ENCODE peak calls at places on chromosomes 16 and 17, in ten cellular contexts. One of them, this sample, is unnamed.

GRCh38 chr16:1300664-1301476 is 8.6 kb upstream of the UBE2I start:
- DNase-seq in Karpas-422: peak; percentile 83
- DNase-seq in endodermal cell: peak; percentile 95
- DNase-seq in heart right ventricle: peak; percentile 55
- DNase-seq in body of pancreas: peak; percentile 78
- DNase-seq in heart left ventricle: peak; percentile 88
- DNase-seq in mesendoderm: peak; percentile 73
- DNase-seq in esophagus squamous epithelium: no peak
- DNase-seq in gastrocnemius medialis: peak; percentile 17
- DNase-seq in Panc1: no peak
- DNase-seq in this sample: no peak

GRCh38 chr17:57537524-57538410 is 207.3 kb downstream of the CCDC182 start:
- DNase-seq in gastrocnemius medialis: no peak
- DNase-seq in Panc1: no peak
- DNase-seq in heart left ventricle: no peak
- DNase-seq in endodermal cell: no peak
- DNase-seq in body of pancreas: no peak
- DNase-seq in heart right ventricle: no peak
- DNase-seq in esophagus squamous epithelium: no peak
- DNase-seq in mesendoderm: no peak
- DNase-seq in Karpas-422: no peak
- DNase-seq in this sample: no peak

GRCh38 chr17:41689497-41690299 is 1.0 kb downstream of the EIF1 start:
- DNase-seq in esophagus squamous epithelium: no peak
- DNase-seq in gastrocnemius medialis: no peak
- DNase-seq in heart left ventricle: no peak
- DNase-seq in mesendoderm: peak; percentile 82
- DNase-seq in body of pancreas: peak; percentile 42
- DNase-seq in Panc1: no peak
- DNase-seq in Karpas-422: peak; percentile 76
- DNase-seq in heart right ventricle: peak; percentile 47
- DNase-seq in endodermal cell: peak; percentile 84
- DNase-seq in this sample: no peak

GRCh38 chr16:30691907-30692306 is 7.1 kb upstream of the SRCAP start:
- DNase-seq in esophagus squamous epithelium: no peak
- DNase-seq in Karpas-422: no peak
- DNase-seq in heart right ventricle: no peak
- DNase-seq in body of pancreas: no peak
- DNase-seq in Panc1: no peak
- DNase-seq in endodermal cell: no peak
- DNase-seq in heart left ventricle: peak; percentile 9
- DNase-seq in mesendoderm: no peak
- DNase-seq in gastrocnemius medialis: no peak
- DNase-seq in this sample: no peak

GRCh38 chr16:74226361-74226979 is 70.1 kb upstream of the PSMD7 start:
- DNase-seq in gastrocnemius medialis: no peak
- DNase-seq in esophagus squamous epithelium: no peak
- DNase-seq in endodermal cell: no peak
- DNase-seq in heart right ventricle: no peak
- DNase-seq in body of pancreas: no peak
- DNase-seq in heart left ventricle: no peak
- DNase-seq in Karpas-422: peak; percentile 48
- DNase-seq in Panc1: no peak
- DNase-seq in mesendoderm: peak; percentile 49
- DNase-seq in this sample: no peak

GRCh38 chr17:3896108-3897099 is 3.6 kb upstream of the CAMKK1 start:
- DNase-seq in gastrocnemius medialis: no peak
- DNase-seq in body of pancreas: peak; percentile 79
- DNase-seq in esophagus squamous epithelium: no peak
- DNase-seq in heart left ventricle: peak; percentile 52
- DNase-seq in Panc1: no peak
- DNase-seq in endodermal cell: no peak
- DNase-seq in heart right ventricle: no peak
- DNase-seq in mesendoderm: no peak
- DNase-seq in Karpas-422: no peak
- DNase-seq in this sample: no peak

GRCh38 chr17:81241648-81242420 is 2.7 kb downstream of the NDUFAF8 start:
- DNase-seq in mesendoderm: peak; percentile 75
- DNase-seq in heart left ventricle: no peak
- DNase-seq in heart right ventricle: peak; percentile 44
- DNase-seq in esophagus squamous epithelium: no peak
- DNase-seq in gastrocnemius medialis: no peak
- DNase-seq in Karpas-422: peak; percentile 91
- DNase-seq in Panc1: no peak
- DNase-seq in endodermal cell: peak; percentile 97
- DNase-seq in body of pancreas: peak; percentile 47
- DNase-seq in this sample: no peak

GRCh38 chr16:24973771-24974461 is 41.3 kb downstream of the ARHGAP17 start:
- DNase-seq in esophagus squamous epithelium: no peak
- DNase-seq in gastrocnemius medialis: no peak
- DNase-seq in endodermal cell: peak; percentile 45
- DNase-seq in Panc1: no peak
- DNase-seq in heart left ventricle: no peak
- DNase-seq in heart right ventricle: no peak
- DNase-seq in body of pancreas: no peak
- DNase-seq in mesendoderm: peak; percentile 72
- DNase-seq in Karpas-422: no peak
- DNase-seq in this sample: no peak

GRCh38 chr17:78674595-78675315 is 97.6 kb upstream of the DNAH17 start:
- DNase-seq in endodermal cell: peak; percentile 88
- DNase-seq in gastrocnemius medialis: no peak
- DNase-seq in Panc1: no peak
- DNase-seq in heart right ventricle: no peak
- DNase-seq in mesendoderm: peak; percentile 65
- DNase-seq in heart left ventricle: no peak
- DNase-seq in body of pancreas: peak; percentile 62
- DNase-seq in Karpas-422: no peak
- DNase-seq in esophagus squamous epithelium: no peak
- DNase-seq in this sample: no peak

GRCh38 chr17:57858838-57859237 is 9.0 kb upstream of the MRPS23 start:
- DNase-seq in body of pancreas: no peak
- DNase-seq in heart right ventricle: no peak
- DNase-seq in gastrocnemius medialis: no peak
- DNase-seq in Karpas-422: no peak
- DNase-seq in esophagus squamous epithelium: no peak
- DNase-seq in heart left ventricle: no peak
- DNase-seq in Panc1: no peak
- DNase-seq in mesendoderm: no peak
- DNase-seq in endodermal cell: no peak
- DNase-seq in this sample: no peak

GRCh38 chr16:83589576-83589975 is 218.2 kb upstream of the HSBP1 start:
- DNase-seq in Karpas-422: no peak
- DNase-seq in body of pancreas: no peak
- DNase-seq in heart left ventricle: no peak
- DNase-seq in endodermal cell: no peak
- DNase-seq in heart right ventricle: no peak
- DNase-seq in Panc1: no peak
- DNase-seq in mesendoderm: no peak
- DNase-seq in esophagus squamous epithelium: no peak
- DNase-seq in gastrocnemius medialis: no peak
- DNase-seq in this sample: no peak

GRCh38 chr16:74888227-74888862 is 96.6 kb downstream of the WDR59 start:
- DNase-seq in mesendoderm: no peak
- DNase-seq in body of pancreas: no peak
- DNase-seq in esophagus squamous epithelium: no peak
- DNase-seq in Panc1: no peak
- DNase-seq in gastrocnemius medialis: no peak
- DNase-seq in heart left ventricle: no peak
- DNase-seq in endodermal cell: no peak
- DNase-seq in heart right ventricle: no peak
- DNase-seq in Karpas-422: no peak
- DNase-seq in this sample: no peak

GRCh38 chr17:57972151-57972550 is 15.9 kb downstream of the VEZF1 start:
- DNase-seq in mesendoderm: no peak
- DNase-seq in Panc1: no peak
- DNase-seq in Karpas-422: no peak
- DNase-seq in endodermal cell: peak; percentile 23
- DNase-seq in gastrocnemius medialis: no peak
- DNase-seq in esophagus squamous epithelium: no peak
- DNase-seq in heart left ventricle: no peak
- DNase-seq in body of pancreas: no peak
- DNase-seq in heart right ventricle: no peak
- DNase-seq in this sample: no peak

GRCh38 chr17:13084420-13084819 is 66.6 kb upstream of the ELAC2 start:
- DNase-seq in endodermal cell: no peak
- DNase-seq in esophagus squamous epithelium: no peak
- DNase-seq in mesendoderm: no peak
- DNase-seq in body of pancreas: no peak
- DNase-seq in heart left ventricle: no peak
- DNase-seq in gastrocnemius medialis: no peak
- DNase-seq in Panc1: no peak
- DNase-seq in Karpas-422: no peak
- DNase-seq in heart right ventricle: no peak
- DNase-seq in this sample: no peak

GRCh38 chr17:31425646-31426045 is 34.2 kb downstream of the RAB11FIP4 start:
- DNase-seq in body of pancreas: peak; percentile 49
- DNase-seq in Panc1: no peak
- DNase-seq in esophagus squamous epithelium: no peak
- DNase-seq in heart right ventricle: no peak
- DNase-seq in mesendoderm: peak; percentile 27
- DNase-seq in heart left ventricle: no peak
- DNase-seq in Karpas-422: no peak
- DNase-seq in endodermal cell: peak; percentile 64
- DNase-seq in gastrocnemius medialis: no peak
- DNase-seq in this sample: no peak

GRCh38 chr16:26261621-26262020 is 569.9 kb downstream of the HS3ST4 start:
- DNase-seq in Panc1: no peak
- DNase-seq in mesendoderm: no peak
- DNase-seq in heart right ventricle: no peak
- DNase-seq in esophagus squamous epithelium: no peak
- DNase-seq in heart left ventricle: no peak
- DNase-seq in endodermal cell: no peak
- DNase-seq in Karpas-422: no peak
- DNase-seq in body of pancreas: no peak
- DNase-seq in gastrocnemius medialis: no peak
- DNase-seq in this sample: no peak

DNA sequence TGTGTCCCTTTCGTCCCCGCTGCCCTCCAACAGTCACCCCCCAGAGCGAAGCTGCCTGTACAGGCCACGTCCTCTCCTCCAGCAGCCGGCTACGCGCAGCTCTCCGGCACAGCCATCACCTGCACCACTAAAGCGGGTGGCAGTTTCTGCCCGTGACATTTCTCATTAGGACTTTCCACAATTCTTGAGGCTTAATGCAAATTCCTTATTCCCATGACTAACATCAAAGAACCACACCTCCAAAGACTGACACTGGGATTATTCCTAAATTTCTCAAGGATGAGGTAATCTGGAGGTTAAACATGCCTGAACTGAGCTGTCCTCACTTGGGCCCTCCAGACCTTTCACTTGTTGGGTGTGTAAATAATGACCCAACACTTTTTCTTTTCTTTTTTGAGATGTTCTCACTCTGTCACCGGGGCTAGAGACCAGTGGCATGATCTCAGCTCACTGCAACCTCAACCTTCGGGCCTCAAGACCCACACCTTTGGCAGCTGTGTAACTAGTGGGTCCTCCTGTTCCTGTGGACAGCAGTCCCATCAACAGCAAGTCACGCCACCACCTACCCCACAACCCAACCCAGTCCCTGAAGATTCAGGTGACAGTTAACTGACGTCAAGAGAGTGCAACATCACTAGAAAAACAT is 11.7 kb downstream of the ANKRD11 start:
- DNase-seq in mesendoderm: peak; percentile 95
- DNase-seq in heart right ventricle: no peak
- DNase-seq in Karpas-422: no peak
- DNase-seq in heart left ventricle: no peak
- DNase-seq in esophagus squamous epithelium: no peak
- DNase-seq in Panc1: no peak
- DNase-seq in endodermal cell: peak; percentile 56
- DNase-seq in gastrocnemius medialis: no peak
- DNase-seq in body of pancreas: no peak
- DNase-seq in this sample: no peak
- H3K4me3 ChIP-seq in mesendoderm: no peak overlapping the region
- H3K4me3 ChIP-seq in heart right ventricle: no peak overlapping the region
- H3K4me3 ChIP-seq in Karpas-422: no peak overlapping the region
- H3K4me3 ChIP-seq in heart left ventricle: no peak overlapping the region
- H3K4me3 ChIP-seq in esophagus squamous epithelium: no peak overlapping the region
- H3K4me3 ChIP-seq in Panc1: no peak overlapping the region
- H3K4me3 ChIP-seq in endodermal cell: no peak overlapping the region
- H3K4me3 ChIP-seq in gastrocnemius medialis: no peak overlapping the region
- H3K4me3 ChIP-seq in body of pancreas: no peak overlapping the region
- H3K4me3 ChIP-seq in this sample: no peak overlapping the region

GRCh38 chr17:35795007-35795870 is at the start of gene MMP28:
- DNase-seq in esophagus squamous epithelium: no peak
- DNase-seq in Panc1: no peak
- DNase-seq in mesendoderm: no peak
- DNase-seq in Karpas-422: no peak
- DNase-seq in heart right ventricle: no peak
- DNase-seq in heart left ventricle: peak; percentile 69
- DNase-seq in body of pancreas: peak; percentile 45
- DNase-seq in gastrocnemius medialis: no peak
- DNase-seq in endodermal cell: peak; percentile 87
- DNase-seq in this sample: no peak
- H3K4me1 ChIP-seq in esophagus squamous epithelium: peaks cover 43% of the 10 kb centered on the region
- H3K4me1 ChIP-seq in Panc1: peaks cover 5% of the 10 kb centered on the region
- H3K4me1 ChIP-seq in mesendoderm: no peaks in the 10 kb centered on the region
- H3K4me1 ChIP-seq in Karpas-422: no peaks in the 10 kb centered on the region
- H3K4me1 ChIP-seq in heart right ventricle: peaks cover 32% of the 10 kb centered on the region
- H3K4me1 ChIP-seq in heart left ventricle: peaks cover 19% of the 10 kb centered on the region
- H3K4me1 ChIP-seq in body of pancreas: peaks cover 21% of the 10 kb centered on the region
- H3K4me1 ChIP-seq in gastrocnemius medialis: peaks cover 19% of the 10 kb centered on the region
- H3K4me1 ChIP-seq in endodermal cell: no peaks in the 10 kb centered on the region
- H3K4me1 ChIP-seq in this sample: peaks cover 36% of the 10 kb centered on the region

GRCh38 chr17:6654816-6655731 is 3.5 kb downstream of the C17orf100 start:
- DNase-seq in esophagus squamous epithelium: no peak
- DNase-seq in gastrocnemius medialis: no peak
- DNase-seq in Karpas-422: no peak
- DNase-seq in body of pancreas: peak; percentile 70
- DNase-seq in heart left ventricle: no peak
- DNase-seq in endodermal cell: peak; percentile 91
- DNase-seq in mesendoderm: peak; percentile 85
- DNase-seq in heart right ventricle: no peak
- DNase-seq in Panc1: no peak
- DNase-seq in this sample: no peak
- H3K4me3 ChIP-seq in esophagus squamous epithelium: peak overlapping the region; percentile 58
- H3K4me3 ChIP-seq in gastrocnemius medialis: no peak overlapping the region
- H3K4me3 ChIP-seq in Karpas-422: no peak overlapping the region
- H3K4me3 ChIP-seq in body of pancreas: no peak overlapping the region
- H3K4me3 ChIP-seq in heart left ventricle: no peak overlapping the region
- H3K4me3 ChIP-seq in endodermal cell: peak overlapping the region; percentile 98
- H3K4me3 ChIP-seq in mesendoderm: no peak overlapping the region
- H3K4me3 ChIP-seq in heart right ventricle: no peak overlapping the region
- H3K4me3 ChIP-seq in Panc1: peak overlapping the region; percentile 36
- H3K4me3 ChIP-seq in this sample: peak overlapping the region; percentile 34

DNA sequence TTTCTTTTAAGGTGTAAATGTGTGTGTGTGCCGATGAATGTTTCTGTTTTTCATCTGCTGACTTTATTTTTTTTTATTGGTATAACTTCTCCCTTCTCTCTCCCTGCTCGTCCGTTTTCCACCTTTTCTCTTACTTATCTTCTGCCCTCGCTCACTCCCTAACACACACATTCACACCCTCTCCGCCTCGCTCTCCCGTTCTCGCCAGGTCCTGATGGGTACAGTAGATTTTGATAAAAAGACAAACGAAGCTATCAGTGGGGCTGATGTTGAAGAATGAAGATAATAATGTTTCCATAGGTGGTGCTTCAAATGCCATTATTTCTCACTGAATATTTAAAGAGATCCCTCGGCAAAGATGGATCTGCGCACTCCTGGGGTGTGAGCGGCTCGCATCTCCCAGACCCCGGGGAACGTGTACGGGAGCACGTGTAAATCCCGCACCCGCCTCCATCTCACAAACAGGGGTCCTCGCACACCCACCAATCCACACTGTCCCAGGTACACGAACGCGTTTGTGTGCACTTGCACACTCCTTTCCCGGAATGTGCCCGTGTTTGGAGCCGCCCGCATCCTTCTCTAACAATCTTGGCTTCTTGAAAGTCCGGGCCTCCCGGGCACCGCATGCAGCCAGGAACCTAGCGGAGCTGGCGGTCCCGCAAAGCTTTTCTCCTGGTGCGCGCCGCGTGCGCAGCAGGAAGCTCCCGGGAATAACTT is 2.4 kb upstream of the SALL1 start:
- DNase-seq in gastrocnemius medialis: no peak
- DNase-seq in heart right ventricle: no peak
- DNase-seq in Karpas-422: no peak
- DNase-seq in Panc1: no peak
- DNase-seq in mesendoderm: peak; percentile 85
- DNase-seq in heart left ventricle: no peak
- DNase-seq in esophagus squamous epithelium: no peak
- DNase-seq in endodermal cell: peak; percentile 83
- DNase-seq in body of pancreas: no peak
- DNase-seq in this sample: no peak
- H3K4me1 ChIP-seq in gastrocnemius medialis: peaks cover 18% of the 10 kb centered on the region
- H3K4me1 ChIP-seq in heart right ventricle: peaks cover 41% of the 10 kb centered on the region
- H3K4me1 ChIP-seq in Karpas-422: no peaks in the 10 kb centered on the region
- H3K4me1 ChIP-seq in Panc1: no peaks in the 10 kb centered on the region
- H3K4me1 ChIP-seq in mesendoderm: peaks cover 4% of the 10 kb centered on the region
- H3K4me1 ChIP-seq in heart left ventricle: no peaks in the 10 kb centered on the region
- H3K4me1 ChIP-seq in esophagus squamous epithelium: peaks cover 26% of the 10 kb centered on the region
- H3K4me1 ChIP-seq in endodermal cell: peaks cover 12% of the 10 kb centered on the region
- H3K4me1 ChIP-seq in body of pancreas: peaks cover 42% of the 10 kb centered on the region
- H3K4me1 ChIP-seq in this sample: peaks cover 38% of the 10 kb centered on the region